ENCODE peak calls at places on chromosomes 1 and 21, in six cellular contexts. One of them, this sample, is unnamed.

GRCh38 chr1:183222909-183223308 is 36.8 kb downstream of the LAMC2 start:
- DNase-seq in NCI-H2171: no peak
- DNase-seq in SHP77: no peak
- DNase-seq in occipital lobe: no peak
- DNase-seq in body of pancreas: no peak
- DNase-seq in stimulated activated CD8-positive, alpha-beta memory T cell treated with anti-CD3 and anti-CD28 coated beads, Interleukin-7, amount 100 ng/mL, for 4 hours: no peak
- DNase-seq in this sample: no peak

GRCh38 chr1:220487297-220487820 is 40.6 kb upstream of the MARK1 start:
- DNase-seq in NCI-H2171: peak
- DNase-seq in SHP77: peak
- DNase-seq in occipital lobe: no peak
- DNase-seq in body of pancreas: peak
- DNase-seq in stimulated activated CD8-positive, alpha-beta memory T cell treated with anti-CD3 and anti-CD28 coated beads, Interleukin-7, amount 100 ng/mL, for 4 hours: no peak
- DNase-seq in this sample: no peak

GRCh38 chr1:11935040-11935378 is 492 bp downstream of the PLOD1 start:
- DNase-seq in NCI-H2171: no peak
- DNase-seq in SHP77: no peak
- DNase-seq in occipital lobe: no peak
- DNase-seq in body of pancreas: no peak
- DNase-seq in stimulated activated CD8-positive, alpha-beta memory T cell treated with anti-CD3 and anti-CD28 coated beads, Interleukin-7, amount 100 ng/mL, for 4 hours: no peak
- DNase-seq in this sample: no peak

GRCh38 chr21:41873426-41873825 is 5.7 kb downstream of the PRDM15 start:
- DNase-seq in NCI-H2171: no peak
- DNase-seq in SHP77: no peak
- DNase-seq in occipital lobe: no peak
- DNase-seq in body of pancreas: no peak
- DNase-seq in stimulated activated CD8-positive, alpha-beta memory T cell treated with anti-CD3 and anti-CD28 coated beads, Interleukin-7, amount 100 ng/mL, for 4 hours: no peak
- DNase-seq in this sample: no peak

GRCh38 chr21:36165356-36165755 is 8.7 kb downstream of the DOP1B start:
- DNase-seq in NCI-H2171: no peak
- DNase-seq in SHP77: no peak
- DNase-seq in occipital lobe: no peak
- DNase-seq in body of pancreas: no peak
- DNase-seq in stimulated activated CD8-positive, alpha-beta memory T cell treated with anti-CD3 and anti-CD28 coated beads, Interleukin-7, amount 100 ng/mL, for 4 hours: no peak
- DNase-seq in this sample: no peak

GRCh38 chr1:197928849-197929336 is 11.7 kb downstream of the LHX9 start:
- DNase-seq in NCI-H2171: no peak
- DNase-seq in SHP77: no peak
- DNase-seq in occipital lobe: no peak
- DNase-seq in body of pancreas: no peak
- DNase-seq in stimulated activated CD8-positive, alpha-beta memory T cell treated with anti-CD3 and anti-CD28 coated beads, Interleukin-7, amount 100 ng/mL, for 4 hours: no peak
- DNase-seq in this sample: no peak

GRCh38 chr1:225866061-225866844 is 15.9 kb downstream of the TMEM63A start:
- DNase-seq in NCI-H2171: no peak
- DNase-seq in SHP77: no peak
- DNase-seq in occipital lobe: no peak
- DNase-seq in body of pancreas: no peak
- DNase-seq in stimulated activated CD8-positive, alpha-beta memory T cell treated with anti-CD3 and anti-CD28 coated beads, Interleukin-7, amount 100 ng/mL, for 4 hours: peak
- DNase-seq in this sample: no peak

GRCh38 chr1:21082078-21082477 is 94.6 kb downstream of the EIF4G3 start:
- DNase-seq in NCI-H2171: no peak
- DNase-seq in SHP77: no peak
- DNase-seq in occipital lobe: no peak
- DNase-seq in body of pancreas: no peak
- DNase-seq in stimulated activated CD8-positive, alpha-beta memory T cell treated with anti-CD3 and anti-CD28 coated beads, Interleukin-7, amount 100 ng/mL, for 4 hours: no peak
- DNase-seq in this sample: no peak

This sample was measured in dorsolateral prefrontal cortex.